ENCODE peak calls at places on chromosome 3, in four cellular contexts. One of them, this sample, is unnamed.

GRCh38 chr3:85589145-85589544 is 630.4 kb downstream of the CADM2 start:
- DNase-seq in activated naive CD4-positive, alpha-beta T cell: no peak
- DNase-seq in HCEC 1CT: no peak
- DNase-seq in activated CD8-positive, alpha-beta memory T cell treated with anti-CD3 and anti-CD28 coated beads, Interleukin-2, amount 50 U/mL, for 48 hours: no peak
- DNase-seq in this sample: no peak

GRCh38 chr3:15667484-15667883 is 65.9 kb downstream of the BTD start:
- DNase-seq in activated naive CD4-positive, alpha-beta T cell: no peak
- DNase-seq in HCEC 1CT: no peak
- DNase-seq in activated CD8-positive, alpha-beta memory T cell treated with anti-CD3 and anti-CD28 coated beads, Interleukin-2, amount 50 U/mL, for 48 hours: no peak
- DNase-seq in this sample: no peak

GRCh38 chr3:120072867-120073525 is 21.3 kb downstream of the GSK3B start:
- DNase-seq in activated naive CD4-positive, alpha-beta T cell: no peak
- DNase-seq in HCEC 1CT: no peak
- DNase-seq in activated CD8-positive, alpha-beta memory T cell treated with anti-CD3 and anti-CD28 coated beads, Interleukin-2, amount 50 U/mL, for 48 hours: no peak
- DNase-seq in this sample: no peak

GRCh38 chr3:118543823-118544222 is 490.8 kb downstream of the IGSF11 start:
- DNase-seq in activated naive CD4-positive, alpha-beta T cell: no peak
- DNase-seq in HCEC 1CT: no peak
- DNase-seq in activated CD8-positive, alpha-beta memory T cell treated with anti-CD3 and anti-CD28 coated beads, Interleukin-2, amount 50 U/mL, for 48 hours: no peak
- DNase-seq in this sample: no peak

GRCh38 chr3:131903988-131904415 is 130.8 kb downstream of the CPNE4 start:
- DNase-seq in activated naive CD4-positive, alpha-beta T cell: no peak
- DNase-seq in HCEC 1CT: peak; percentile 97
- DNase-seq in activated CD8-positive, alpha-beta memory T cell treated with anti-CD3 and anti-CD28 coated beads, Interleukin-2, amount 50 U/mL, for 48 hours: no peak
- DNase-seq in this sample: no peak

GRCh38 chr3:130470132-130470531 is 46.8 kb upstream of the COL6A6 start:
- DNase-seq in activated naive CD4-positive, alpha-beta T cell: no peak
- DNase-seq in HCEC 1CT: no peak
- DNase-seq in activated CD8-positive, alpha-beta memory T cell treated with anti-CD3 and anti-CD28 coated beads, Interleukin-2, amount 50 U/mL, for 48 hours: no peak
- DNase-seq in this sample: no peak

GRCh38 chr3:111748132-111748531 is 110.9 kb upstream of the PHLDB2 start:
- DNase-seq in activated naive CD4-positive, alpha-beta T cell: no peak
- DNase-seq in HCEC 1CT: no peak
- DNase-seq in activated CD8-positive, alpha-beta memory T cell treated with anti-CD3 and anti-CD28 coated beads, Interleukin-2, amount 50 U/mL, for 48 hours: no peak
- DNase-seq in this sample: no peak

GRCh38 chr3:121988146-121988545 is 33.9 kb downstream of the ILDR1 start:
- DNase-seq in activated naive CD4-positive, alpha-beta T cell: no peak
- DNase-seq in HCEC 1CT: no peak
- DNase-seq in activated CD8-positive, alpha-beta memory T cell treated with anti-CD3 and anti-CD28 coated beads, Interleukin-2, amount 50 U/mL, for 48 hours: no peak
- DNase-seq in this sample: no peak

GRCh38 chr3:58526124-58526957 is 10.6 kb downstream of the ACOX2 start:
- DNase-seq in activated naive CD4-positive, alpha-beta T cell: no peak
- DNase-seq in HCEC 1CT: peak; percentile 96
- DNase-seq in activated CD8-positive, alpha-beta memory T cell treated with anti-CD3 and anti-CD28 coated beads, Interleukin-2, amount 50 U/mL, for 48 hours: no peak
- DNase-seq in this sample: no peak

GRCh38 chr3:17040322-17040721 is 155.6 kb downstream of the PLCL2 start:
- DNase-seq in activated naive CD4-positive, alpha-beta T cell: no peak
- DNase-seq in HCEC 1CT: no peak
- DNase-seq in activated CD8-positive, alpha-beta memory T cell treated with anti-CD3 and anti-CD28 coated beads, Interleukin-2, amount 50 U/mL, for 48 hours: no peak
- DNase-seq in this sample: no peak

GRCh38 chr3:69890094-69890493 is 109.4 kb upstream of the SAMMSON start:
- DNase-seq in activated naive CD4-positive, alpha-beta T cell: no peak
- DNase-seq in HCEC 1CT: peak; percentile 61
- DNase-seq in activated CD8-positive, alpha-beta memory T cell treated with anti-CD3 and anti-CD28 coated beads, Interleukin-2, amount 50 U/mL, for 48 hours: no peak
- DNase-seq in this sample: no peak

GRCh38 chr3:36701903-36702374 is 62.4 kb downstream of the DCLK3 start:
- DNase-seq in activated naive CD4-positive, alpha-beta T cell: no peak
- DNase-seq in HCEC 1CT: peak; percentile 89
- DNase-seq in activated CD8-positive, alpha-beta memory T cell treated with anti-CD3 and anti-CD28 coated beads, Interleukin-2, amount 50 U/mL, for 48 hours: no peak
- DNase-seq in this sample: no peak

GRCh38 chr3:25424238-25425013 is 3.6 kb upstream of the RARB start:
- DNase-seq in activated naive CD4-positive, alpha-beta T cell: no peak
- DNase-seq in HCEC 1CT: no peak
- DNase-seq in activated CD8-positive, alpha-beta memory T cell treated with anti-CD3 and anti-CD28 coated beads, Interleukin-2, amount 50 U/mL, for 48 hours: no peak
- DNase-seq in this sample: no peak

GRCh38 chr3:61954097-61954528 is 392.7 kb downstream of the PTPRG start:
- DNase-seq in activated naive CD4-positive, alpha-beta T cell: no peak
- DNase-seq in HCEC 1CT: peak; percentile 70
- DNase-seq in activated CD8-positive, alpha-beta memory T cell treated with anti-CD3 and anti-CD28 coated beads, Interleukin-2, amount 50 U/mL, for 48 hours: no peak
- DNase-seq in this sample: no peak